ENCODE peak calls at places on chromosomes 2 and 18, in eight cellular contexts. O, T, Z, A, L, M, Q and W are unnamed samples.

GRCh38 chr2:201656102-201656501 is 12.8 kb upstream of the TMEM237 start:
- DNase-seq in O (no peak), T (no peak), Z (no peak), A (no peak), L (no peak), M (no peak), Q (no peak), W (no peak)

GRCh38 chr2:25131567-25132295 is 36.6 kb downstream of the POMC start:
- DNase-seq in O (no peak), T (peak; percentile 60), Z (no peak), A (no peak), L (peak; percentile 57), M (no peak), Q (peak; percentile 16), W (peak; percentile 70)

GRCh38 chr2:56292966-56293365 is 109.2 kb downstream of the CCDC85A start:
- DNase-seq in O (no peak), T (no peak), Z (no peak), A (no peak), L (no peak), M (no peak), Q (no peak), W (no peak)

GRCh38 chr2:216653931-216654365 is 20.7 kb downstream of the IGFBP2 start:
- DNase-seq in O (no peak), T (no peak), Z (peak; percentile 74), A (peak; percentile 81), L (no peak), M (no peak), Q (peak; percentile 43), W (no peak)

GRCh38 chr2:178284613-178285286 is 90.4 kb downstream of the OSBPL6 start:
- DNase-seq in O (no peak), T (no peak), Z (no peak), A (no peak), L (no peak), M (no peak), Q (no peak), W (no peak)

GRCh38 chr2:69946351-69947077 is 14.9 kb downstream of the ASPRV1 start:
- DNase-seq in O (peak; percentile 22), T (no peak), Z (peak; percentile 71), A (peak; percentile 74), L (no peak), M (no peak), Q (peak; percentile 64), W (no peak)

GRCh38 chr18:14974576-14974975 is 226.6 kb downstream of the ANKRD30B start:
- DNase-seq in O (no peak), T (no peak), Z (no peak), A (no peak), L (no peak), M (no peak), Q (no peak), W (no peak)

GRCh38 chr2:227824711-227825110 is 11.1 kb downstream of the CCL20 start:
- DNase-seq in O (no peak), T (no peak), Z (peak; percentile 44), A (peak; percentile 44), L (no peak), M (no peak), Q (peak; percentile 36), W (no peak)

GRCh38 chr2:177597759-177598158 is 205.2 kb downstream of the AGPS start:
- DNase-seq in O (no peak), T (no peak), Z (peak; percentile 18), A (no peak), L (no peak), M (no peak), Q (peak; percentile 25), W (no peak)

GRCh38 chr2:235909371-235909770 is 258.8 kb downstream of the GBX2 start:
- DNase-seq in O (no peak), T (no peak), Z (no peak), A (no peak), L (peak; percentile 53), M (no peak), Q (no peak), W (no peak)

GRCh38 chr18:48845174-48845573 is 105.6 kb downstream of the SMAD7 start:
- DNase-seq in O (no peak), T (peak; percentile 31), Z (no peak), A (no peak), L (no peak), M (peak; percentile 29), Q (no peak), W (peak; percentile 29)

GRCh38 chr2:19478441-19478840 is 120.0 kb upstream of the OSR1 start:
- DNase-seq in O (no peak), T (no peak), Z (peak; percentile 47), A (no peak), L (no peak), M (no peak), Q (peak; percentile 51), W (no peak)

GRCh38 chr2:174120346-174120745 is 128.0 kb downstream of the OLA1 start:
- DNase-seq in O (no peak), T (no peak), Z (peak; percentile 64), A (peak; percentile 47), L (peak; percentile 15), M (no peak), Q (peak; percentile 70), W (no peak)

GRCh38 chr2:8268172-8268783 is 413.6 kb upstream of the ID2 start:
- DNase-seq in O (peak; percentile 5), T (no peak), Z (peak; percentile 66), A (no peak), L (no peak), M (no peak), Q (peak; percentile 65), W (no peak)

DNA sequence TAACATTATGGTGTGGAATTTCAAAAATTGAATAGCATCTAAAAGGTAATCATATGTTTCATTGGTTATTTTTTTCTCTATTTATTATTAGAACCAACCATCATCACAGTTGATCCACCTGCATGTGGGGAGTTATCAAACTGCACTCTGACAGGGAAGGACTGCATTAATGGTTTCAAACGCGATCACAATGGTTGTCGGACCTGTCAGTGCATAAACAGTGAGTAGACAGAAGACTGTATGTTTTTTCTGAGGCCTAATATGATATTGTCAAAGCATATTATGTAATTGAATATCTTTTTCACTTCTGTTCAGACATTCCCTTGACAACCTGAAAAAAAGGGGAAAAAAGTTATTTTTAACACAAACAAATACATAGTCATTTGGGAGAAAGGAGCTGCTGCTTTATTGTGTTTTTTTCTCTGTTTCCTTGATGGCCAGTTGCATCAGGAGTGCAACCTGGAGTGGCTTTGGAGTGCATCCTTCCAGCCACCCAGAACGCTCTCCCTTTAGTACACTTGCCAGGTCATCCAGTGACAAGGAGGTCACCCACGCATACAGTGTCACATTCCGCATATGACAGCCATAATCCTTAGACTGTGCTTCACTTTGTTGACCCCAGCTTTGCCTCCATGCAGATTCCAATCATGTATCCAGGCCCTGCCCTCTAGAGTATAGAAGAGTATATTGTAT is 98.7 kb downstream of the FEZ2 start:
- DNase-seq in O (no peak), T (no peak), Z (no peak), A (no peak), L (no peak), M (no peak), Q (no peak), W (no peak)
- TF ChIP-seq CTCF in O (no peak), T (no peak), Z (no peak), A (no peak), L (no peak), M (no peak), Q (no peak), W (no peak)

DNA sequence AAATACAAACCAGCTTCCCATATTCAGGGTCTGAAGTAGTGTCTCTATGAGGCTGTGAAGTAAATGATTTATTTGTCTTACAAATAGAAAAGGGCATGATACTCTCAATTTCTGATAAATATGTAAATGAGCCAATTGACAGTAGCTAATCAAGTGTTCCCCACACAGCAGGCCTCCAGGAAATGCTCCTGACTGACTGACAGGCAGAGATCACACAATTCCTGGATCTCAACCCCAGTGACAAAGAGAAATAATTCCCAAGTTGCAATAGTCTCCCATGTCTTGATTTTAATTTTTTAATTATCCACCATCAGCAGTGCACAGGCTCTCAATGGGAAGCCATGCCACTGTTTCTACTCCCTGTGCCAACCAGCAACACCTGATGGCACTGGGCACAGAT is 390.4 kb downstream of the SOX11 start:
- DNase-seq in O (no peak), T (no peak), Z (no peak), A (no peak), L (no peak), M (no peak), Q (no peak), W (no peak)
- H3K4me3 ChIP-seq in O (no peak overlapping the region), T (no peak overlapping the region), Z (no peak overlapping the region), A (no peak overlapping the region), L (no peak overlapping the region), M (no peak overlapping the region), Q (no peak overlapping the region), W (no peak overlapping the region)

GRCh38 chr2:237612527-237613357 is 14.6 kb upstream of the LRRFIP1 start:
- DNase-seq in O (no peak), T (no peak), Z (no peak), A (no peak), L (no peak), M (no peak), Q (no peak), W (no peak)

GRCh38 chr2:237615631-237616249 is 11.6 kb upstream of the LRRFIP1 start:
- DNase-seq in O (no peak), T (no peak), Z (no peak), A (no peak), L (no peak), M (no peak), Q (no peak), W (peak; percentile 12)

GRCh38 chr2:237616373-237617304 is 10.7 kb upstream of the LRRFIP1 start:
- DNase-seq in O (peak; percentile 66), T (no peak), Z (peak; percentile 88), A (peak; percentile 85), L (no peak), M (no peak), Q (peak; percentile 96), W (no peak)

GRCh38 chr2:237613679-237614078 is 13.7 kb upstream of the LRRFIP1 start:
- DNase-seq in O (no peak), T (no peak), Z (no peak), A (no peak), L (no peak), M (no peak), Q (no peak), W (no peak)

GRCh38 chr2:237614151-237614720 is 13.2 kb upstream of the LRRFIP1 start:
- DNase-seq in O (no peak), T (no peak), Z (no peak), A (peak; percentile 52), L (no peak), M (no peak), Q (no peak), W (no peak)
- TF ChIP-seq CTCF in O (peak; percentile 20), T (no peak), Z (no peak), A (no peak), L (no peak), M (no peak), Q (no peak), W (peak; percentile 15)

GRCh38 chr2:231126123-231126522 is 1.3 kb upstream of the HTR2B start:
- DNase-seq in O (no peak), T (no peak), Z (no peak), A (no peak), L (no peak), M (no peak), Q (no peak), W (no peak)

GRCh38 chr2:231127480-231127879 is 2.6 kb upstream of the HTR2B start:
- DNase-seq in O (no peak), T (no peak), Z (no peak), A (no peak), L (no peak), M (no peak), Q (no peak), W (no peak)

GRCh38 chr2:231123362-231123898 is 1.4 kb downstream of the HTR2B start:
- DNase-seq in O (no peak), T (no peak), Z (peak; percentile 38), A (peak; percentile 28), L (no peak), M (no peak), Q (peak; percentile 48), W (no peak)

GRCh38 chr2:231124833-231125232 is at the start of gene HTR2B:
- DNase-seq in O (no peak), T (no peak), Z (peak; percentile 33), A (peak; percentile 35), L (no peak), M (no peak), Q (peak; percentile 36), W (no peak)

GRCh38 chr2:231125272-231125671 is 430 bp upstream of the HTR2B start:
- DNase-seq in O (no peak), T (no peak), Z (no peak), A (no peak), L (no peak), M (no peak), Q (no peak), W (no peak)
- H3K4me3 ChIP-seq in O (no peak overlapping the region), T (no peak overlapping the region), Z (no peak overlapping the region), A (no peak overlapping the region), L (no peak overlapping the region), M (no peak overlapping the region), Q (no peak overlapping the region), W (no peak overlapping the region)